ENCODE peak calls at places on chromosomes 3 and 15, in eight cellular contexts. D is CD4-positive, alpha-beta T cell; S is lower lobe of right lung; I is AG20443; N is effector memory CD4-positive, alpha-beta T cell; C is Calu3; H is activated T-helper 1 cell treated with Interleukin-2 at 50 U/mL for 16 hours; K is right cardiac atrium. A is an unnamed sample.
A peak's percentile ranks its signal among the peaks of the same experiment; 100 is the strongest.

GRCh38 chr3:124395584-124396340 is 334.5 kb upstream of the UMPS start:
- DNase-seq in C (no peak), H (no peak), N (no peak), D (no peak), K (peak; percentile 80), I (no peak), S (no peak), A (no peak)

GRCh38 chr3:98741121-98741716 is 21.9 kb upstream of the ST3GAL6 start:
- DNase-seq in K (no peak), S (no peak), H (no peak), I (no peak), C (no peak), N (no peak), D (no peak), A (peak; percentile 27)

GRCh38 chr3:37645801-37646380 is 215.8 kb upstream of the CTDSPL start:
- DNase-seq in D (no peak), C (no peak), N (no peak), H (no peak), I (no peak), K (peak; percentile 66), S (no peak), A (no peak)

GRCh38 chr3:100681496-100681895 is 27.8 kb upstream of the TFG start:
- DNase-seq in I (no peak), C (no peak), D (no peak), K (no peak), N (no peak), H (no peak), S (no peak), A (no peak)

GRCh38 chr15:76328962-76329361 is 7.6 kb upstream of the ISL2 start:
- DNase-seq in H (no peak), N (no peak), I (peak; percentile 20), K (no peak), S (no peak), C (no peak), D (no peak), A (no peak)

GRCh38 chr3:32310918-32311839 is 72.7 kb downstream of the CMTM8 start:
- DNase-seq in H (no peak), C (no peak), I (no peak), N (no peak), K (no peak), D (no peak), S (no peak), A (peak; percentile 92)

GRCh38 chr3:169759256-169759655 is 5.6 kb downstream of the TERC start:
- DNase-seq in H (no peak), D (no peak), K (no peak), C (no peak), N (no peak), I (no peak), S (no peak), A (no peak)

GRCh38 chr3:185759523-185759922 is 65.3 kb downstream of the IGF2BP2 start:
- DNase-seq in D (no peak), S (no peak), K (no peak), C (no peak), N (no peak), I (no peak), H (no peak), A (no peak)

GRCh38 chr3:76869726-76870414 is 170.0 kb upstream of the ROBO2 start:
- DNase-seq in D (no peak), N (no peak), H (no peak), C (no peak), S (no peak), K (no peak), I (no peak), A (peak; percentile 6)

GRCh38 chr3:13890377-13891016 is 10.6 kb upstream of the WNT7A start:
- DNase-seq in C (no peak), N (no peak), D (peak; percentile 60), H (peak; percentile 54), I (no peak), K (peak; percentile 74), S (no peak), A (no peak)

GRCh38 chr3:18666655-18667054 is 241.5 kb upstream of the SATB1 start:
- DNase-seq in N (no peak), S (no peak), I (no peak), C (no peak), K (no peak), H (no peak), D (no peak), A (no peak)

GRCh38 chr3:105791919-105792786 is 76.7 kb downstream of the CBLB start:
- DNase-seq in D (no peak), C (no peak), K (peak; percentile 87), N (no peak), S (no peak), I (peak; percentile 86), H (no peak), A (peak; percentile 60)

GRCh38 chr15:95492388-95493070 is 838.0 kb upstream of the NR2F2 start:
- DNase-seq in N (no peak), H (no peak), C (peak; percentile 74), D (no peak), S (no peak), K (no peak), I (no peak), A (no peak)

GRCh38 chr15:24879492-24879891 is 75.3 kb upstream of the SNRPN start:
- DNase-seq in N (no peak), D (no peak), S (no peak), H (no peak), K (no peak), I (no peak), C (no peak), A (no peak)